ENCODE peak calls at places on chromosomes 5 and 9, in seven cellular contexts. R is activated CD4-positive, alpha-beta memory T cell treated with anti-CD3 and anti-CD28 coated beads, Interleukin-2, amount 10 ng/mL, durations not matched to agents 7 days and 5 days; E is activated CD4-positive, CD25-positive, alpha-beta regulatory T cell; I is right lobe of liver; Z is GM19239; Q is choroid plexus epithelial cell; W is stimulated activated CD4-positive, alpha-beta T cell treated with anti-CD3 and anti-CD28 coated beads, TNF-alpha, amount 100 ng/mL, for 4 hours. Y is an unnamed sample.

GRCh38 chr9:129336601-129337286 is 158.7 kb upstream of the IER5L start:
- DNase-seq in R (peak), E (no peak), I (no peak), Z (peak), Q (peak), W (no peak), Y (no peak)

GRCh38 chr5:157463081-157463480 is 3.1 kb downstream of the NIPAL4 start:
- DNase-seq in R (no peak), E (no peak), I (no peak), Z (no peak), Q (no peak), W (no peak), Y (no peak)

GRCh38 chr5:141915881-141916336 is 7.8 kb upstream of the DELE1 start:
- DNase-seq in R (no peak), E (no peak), I (no peak), Z (no peak), Q (no peak), W (no peak), Y (no peak)

GRCh38 chr5:72355706-72356299 is 35.6 kb downstream of the PTCD2 start:
- DNase-seq in R (no peak), E (no peak), I (no peak), Z (no peak), Q (peak), W (no peak), Y (no peak)

GRCh38 chr5:57499262-57500050 is 16.8 kb upstream of the ACTBL2 start:
- DNase-seq in R (peak), E (no peak), I (no peak), Z (peak), Q (peak), W (no peak), Y (no peak)

GRCh38 chr9:134796882-134797281 is 83.7 kb upstream of the FCN2 start:
- DNase-seq in R (no peak), E (no peak), I (no peak), Z (no peak), Q (no peak), W (no peak), Y (no peak)

GRCh38 chr5:92353107-92354030 is 970.3 kb upstream of the ARRDC3 start:
- DNase-seq in R (no peak), E (no peak), I (no peak), Z (no peak), Q (peak), W (no peak), Y (no peak)

GRCh38 chr5:85340790-85341189 is 956.1 kb upstream of the EDIL3 start:
- DNase-seq in R (no peak), E (no peak), I (no peak), Z (no peak), Q (no peak), W (no peak), Y (no peak)

GRCh38 chr5:36459191-36460135 is 146.9 kb upstream of the SLC1A3 start:
- DNase-seq in R (no peak), E (no peak), I (no peak), Z (no peak), Q (no peak), W (no peak), Y (no peak)

GRCh38 chr5:57986746-57987145 is 473.1 kb downstream of the PLK2 start:
- DNase-seq in R (no peak), E (no peak), I (no peak), Z (no peak), Q (peak), W (no peak), Y (no peak)

GRCh38 chr5:56696900-56697299 is 118.4 kb upstream of the MAP3K1 start:
- DNase-seq in R (no peak), E (no peak), I (no peak), Z (no peak), Q (peak), W (peak), Y (no peak)

GRCh38 chr9:126411948-126412284 is 85.3 kb downstream of the MVB12B start:
- DNase-seq in R (no peak), E (no peak), I (no peak), Z (no peak), Q (no peak), W (no peak), Y (no peak)

GRCh38 chr5:64074533-64074932 is 91.1 kb upstream of the RNF180 start:
- DNase-seq in R (no peak), E (no peak), I (no peak), Z (peak), Q (peak), W (no peak), Y (no peak)

GRCh38 chr5:73115399-73116051 is 4.8 kb upstream of the TMEM171 start:
- DNase-seq in R (no peak), E (no peak), I (no peak), Z (no peak), Q (peak), W (no peak), Y (no peak)

GRCh38 chr5:148957591-148958202 is 105.2 kb downstream of the SH3TC2 start:
- DNase-seq in R (peak), E (no peak), I (no peak), Z (peak), Q (peak), W (peak), Y (peak)

GRCh38 chr5:126448720-126449119 is 25.5 kb downstream of the GRAMD2B start:
- DNase-seq in R (no peak), E (no peak), I (no peak), Z (no peak), Q (no peak), W (no peak), Y (no peak)

GRCh38 chr9:34332370-34332964 is 3.1 kb downstream of the NUDT2 start:
- DNase-seq in R (no peak), E (no peak), I (no peak), Z (no peak), Q (peak), W (no peak), Y (peak)

GRCh38 chr9:13478637-13479036 is 199.1 kb upstream of the MPDZ start:
- DNase-seq in R (no peak), E (no peak), I (no peak), Z (no peak), Q (no peak), W (no peak), Y (no peak)

GRCh38 chr5:160311491-160312138 is 749 bp downstream of the CCNJL start:
- DNase-seq in R (no peak), E (no peak), I (peak), Z (no peak), Q (no peak), W (no peak), Y (no peak)

GRCh38 chr5:116360008-116360853 is 214.4 kb downstream of the SEMA6A start:
- DNase-seq in R (no peak), E (no peak), I (no peak), Z (no peak), Q (no peak), W (no peak), Y (no peak)

GRCh38 chr5:142874537-142874936 is 104.4 kb downstream of the ARHGAP26 start:
- DNase-seq in R (no peak), E (no peak), I (peak), Z (no peak), Q (peak), W (no peak), Y (no peak)

GRCh38 chr5:177086918-177087706 is 397 bp downstream of the FGFR4 start:
- DNase-seq in R (peak), E (peak), I (peak), Z (peak), Q (no peak), W (peak), Y (peak)

GRCh38 chr9:81871695-81872094 is 56.5 kb upstream of the SPATA31D4 start:
- DNase-seq in R (no peak), E (no peak), I (no peak), Z (no peak), Q (peak), W (no peak), Y (no peak)

GRCh38 chr5:76986828-76987526 is 34.1 kb downstream of the CRHBP start:
- DNase-seq in R (no peak), E (no peak), I (no peak), Z (no peak), Q (no peak), W (no peak), Y (no peak)

GRCh38 chr9:93562157-93562556 is 14.2 kb upstream of the PHF2 start:
- DNase-seq in R (no peak), E (no peak), I (no peak), Z (no peak), Q (no peak), W (no peak), Y (no peak)

GRCh38 chr9:68522126-68522525 is 18.6 kb downstream of the TMEM252 start:
- DNase-seq in R (no peak), E (no peak), I (no peak), Z (no peak), Q (no peak), W (no peak), Y (no peak)

GRCh38 chr9:114409103-114409780 is 21.5 kb upstream of the AKNA start:
- DNase-seq in R (no peak), E (no peak), I (no peak), Z (no peak), Q (peak), W (no peak), Y (no peak)

Y was measured in GDM1.